ENCODE peak calls at places on chromosomes 13 and 19, in six cellular contexts. One of them, this sample, is unnamed.

GRCh38 chr13:28981530-28981929 is 161.4 kb downstream of the MTUS2 start:
- DNase-seq in KBM-7: no peak
- DNase-seq in HT1080: no peak
- DNase-seq in sciatic nerve: no peak
- DNase-seq in ELR: no peak
- DNase-seq in heart right ventricle: peak
- DNase-seq in this sample: no peak

GRCh38 chr19:29714371-29714952 is 599 bp downstream of the C19orf12 start:
- DNase-seq in heart right ventricle: no peak
- DNase-seq in ELR: no peak
- DNase-seq in KBM-7: no peak
- DNase-seq in HT1080: no peak
- DNase-seq in sciatic nerve: no peak
- DNase-seq in this sample: no peak

GRCh38 chr13:113047587-113047986 is 58.0 kb upstream of the F7 start:
- DNase-seq in heart right ventricle: no peak
- DNase-seq in HT1080: no peak
- DNase-seq in KBM-7: no peak
- DNase-seq in sciatic nerve: no peak
- DNase-seq in ELR: no peak
- DNase-seq in this sample: no peak

GRCh38 chr13:85314686-85315085 is 484.5 kb downstream of the SLITRK6 start:
- DNase-seq in heart right ventricle: no peak
- DNase-seq in sciatic nerve: no peak
- DNase-seq in KBM-7: no peak
- DNase-seq in ELR: no peak
- DNase-seq in HT1080: no peak
- DNase-seq in this sample: no peak

GRCh38 chr13:32733685-32734084 is 147.4 kb downstream of the PDS5B start:
- DNase-seq in heart right ventricle: no peak
- DNase-seq in KBM-7: no peak
- DNase-seq in ELR: no peak
- DNase-seq in HT1080: no peak
- DNase-seq in sciatic nerve: no peak
- DNase-seq in this sample: no peak

GRCh38 chr19:19750131-19750841 is 17.4 kb upstream of the ZNF14 start:
- DNase-seq in ELR: no peak
- DNase-seq in heart right ventricle: no peak
- DNase-seq in KBM-7: no peak
- DNase-seq in HT1080: no peak
- DNase-seq in sciatic nerve: no peak
- DNase-seq in this sample: no peak

GRCh38 chr19:54485846-54486245 is 12.8 kb upstream of the CDC42EP5 start:
- DNase-seq in HT1080: no peak
- DNase-seq in KBM-7: no peak
- DNase-seq in heart right ventricle: no peak
- DNase-seq in sciatic nerve: peak
- DNase-seq in ELR: no peak
- DNase-seq in this sample: no peak

GRCh38 chr19:45153339-45154063 is 7.3 kb downstream of the NKPD1 start:
- DNase-seq in heart right ventricle: peak
- DNase-seq in ELR: peak
- DNase-seq in sciatic nerve: no peak
- DNase-seq in HT1080: no peak
- DNase-seq in KBM-7: no peak
- DNase-seq in this sample: peak

GRCh38 chr19:47445937-47446402 is 25.7 kb downstream of the SLC8A2 start:
- DNase-seq in ELR: peak
- DNase-seq in HT1080: no peak
- DNase-seq in heart right ventricle: no peak
- DNase-seq in KBM-7: peak
- DNase-seq in sciatic nerve: no peak
- DNase-seq in this sample: peak